ENCODE peak calls at places on chromosome X, in five cellular contexts. One of them, this sample, is unnamed.

GRCh38 chrX:48514126-48514806 is 5.5 kb downstream of the PORCN start:
- DNase-seq in NAMALWA: no peak
- DNase-seq in stimulated activated naive B cell treated with anti-CD40 and anti-IgM and Interleukin-4, amounts not matched to agents 10 μg/mL and 1 μg/mL and 100 μg/mL, for 72 hours: no peak
- DNase-seq in activated CD4-positive, alpha-beta T cell treated with anti-CD3 and anti-CD28 coated beads, Interleukin-2, amount 10 ng/mL, durations not matched to agents 7 days and 5 days: no peak
- DNase-seq in ACHN: no peak
- DNase-seq in this sample: no peak

GRCh38 chrX:136209016-136209738 is 42.0 kb downstream of the MAP7D3 start:
- DNase-seq in activated CD4-positive, alpha-beta T cell treated with anti-CD3 and anti-CD28 coated beads, Interleukin-2, amount 10 ng/mL, durations not matched to agents 7 days and 5 days: peak
- DNase-seq in ACHN: peak
- DNase-seq in stimulated activated naive B cell treated with anti-CD40 and anti-IgM and Interleukin-4, amounts not matched to agents 10 μg/mL and 1 μg/mL and 100 μg/mL, for 72 hours: no peak
- DNase-seq in NAMALWA: peak
- DNase-seq in this sample: peak

GRCh38 chrX:30795981-30796958 is 92.8 kb downstream of the TAB3 start:
- DNase-seq in NAMALWA: no peak
- DNase-seq in ACHN: no peak
- DNase-seq in activated CD4-positive, alpha-beta T cell treated with anti-CD3 and anti-CD28 coated beads, Interleukin-2, amount 10 ng/mL, durations not matched to agents 7 days and 5 days: no peak
- DNase-seq in stimulated activated naive B cell treated with anti-CD40 and anti-IgM and Interleukin-4, amounts not matched to agents 10 μg/mL and 1 μg/mL and 100 μg/mL, for 72 hours: no peak
- DNase-seq in this sample: no peak

GRCh38 chrX:123340691-123341090 is 156.6 kb downstream of the GRIA3 start:
- DNase-seq in NAMALWA: no peak
- DNase-seq in activated CD4-positive, alpha-beta T cell treated with anti-CD3 and anti-CD28 coated beads, Interleukin-2, amount 10 ng/mL, durations not matched to agents 7 days and 5 days: no peak
- DNase-seq in ACHN: no peak
- DNase-seq in stimulated activated naive B cell treated with anti-CD40 and anti-IgM and Interleukin-4, amounts not matched to agents 10 μg/mL and 1 μg/mL and 100 μg/mL, for 72 hours: no peak
- DNase-seq in this sample: no peak

GRCh38 chrX:112612558-112612957 is 67.2 kb downstream of the LHFPL1 start:
- DNase-seq in NAMALWA: no peak
- DNase-seq in ACHN: no peak
- DNase-seq in activated CD4-positive, alpha-beta T cell treated with anti-CD3 and anti-CD28 coated beads, Interleukin-2, amount 10 ng/mL, durations not matched to agents 7 days and 5 days: no peak
- DNase-seq in stimulated activated naive B cell treated with anti-CD40 and anti-IgM and Interleukin-4, amounts not matched to agents 10 μg/mL and 1 μg/mL and 100 μg/mL, for 72 hours: no peak
- DNase-seq in this sample: no peak

GRCh38 chrX:9846631-9847030 is 60.4 kb downstream of the SHROOM2 start:
- DNase-seq in ACHN: no peak
- DNase-seq in activated CD4-positive, alpha-beta T cell treated with anti-CD3 and anti-CD28 coated beads, Interleukin-2, amount 10 ng/mL, durations not matched to agents 7 days and 5 days: no peak
- DNase-seq in NAMALWA: no peak
- DNase-seq in stimulated activated naive B cell treated with anti-CD40 and anti-IgM and Interleukin-4, amounts not matched to agents 10 μg/mL and 1 μg/mL and 100 μg/mL, for 72 hours: no peak
- DNase-seq in this sample: no peak

GRCh38 chrX:135393046-135393445 is 28.7 kb upstream of the SMIM10L2A start:
- DNase-seq in NAMALWA: no peak
- DNase-seq in ACHN: no peak
- DNase-seq in stimulated activated naive B cell treated with anti-CD40 and anti-IgM and Interleukin-4, amounts not matched to agents 10 μg/mL and 1 μg/mL and 100 μg/mL, for 72 hours: no peak
- DNase-seq in activated CD4-positive, alpha-beta T cell treated with anti-CD3 and anti-CD28 coated beads, Interleukin-2, amount 10 ng/mL, durations not matched to agents 7 days and 5 days: no peak
- DNase-seq in this sample: no peak

GRCh38 chrX:31608651-31609050 is 536.8 kb upstream of the FTHL17 start:
- DNase-seq in stimulated activated naive B cell treated with anti-CD40 and anti-IgM and Interleukin-4, amounts not matched to agents 10 μg/mL and 1 μg/mL and 100 μg/mL, for 72 hours: no peak
- DNase-seq in ACHN: no peak
- DNase-seq in NAMALWA: no peak
- DNase-seq in activated CD4-positive, alpha-beta T cell treated with anti-CD3 and anti-CD28 coated beads, Interleukin-2, amount 10 ng/mL, durations not matched to agents 7 days and 5 days: no peak
- DNase-seq in this sample: no peak

GRCh38 chrX:20585782-20586181 is 319.1 kb upstream of the RPS6KA3 start:
- DNase-seq in activated CD4-positive, alpha-beta T cell treated with anti-CD3 and anti-CD28 coated beads, Interleukin-2, amount 10 ng/mL, durations not matched to agents 7 days and 5 days: no peak
- DNase-seq in NAMALWA: no peak
- DNase-seq in stimulated activated naive B cell treated with anti-CD40 and anti-IgM and Interleukin-4, amounts not matched to agents 10 μg/mL and 1 μg/mL and 100 μg/mL, for 72 hours: no peak
- DNase-seq in ACHN: no peak
- DNase-seq in this sample: no peak